ENCODE peak calls at places on chromosome 18, in seven cellular contexts. T is body of pancreas, A is IMR-90, Y is HCT116, W is esophagus squamous epithelium, H is adrenal gland, Z is heart left ventricle. B is an unnamed sample.

GRCh38 chr18:23793051-23793450 is 103.8 kb downstream of the LAMA3 start:
- DNase-seq in T (no peak), H (no peak), A (no peak), Y (no peak), W (no peak), Z (no peak), B (no peak)

GRCh38 chr18:75070625-75071483 is 138.1 kb downstream of the PTGR3 start:
- DNase-seq in Y (peak), H (peak), W (peak), A (peak), T (no peak), Z (no peak), B (peak)

GRCh38 chr18:36933552-36933951 is 104.6 kb downstream of the KIAA1328 start:
- DNase-seq in A (no peak), Y (no peak), H (no peak), W (no peak), T (no peak), Z (no peak), B (no peak)

GRCh38 chr18:492451-492850 is 8.1 kb downstream of the COLEC12 start:
- DNase-seq in Z (no peak), H (no peak), W (no peak), Y (no peak), T (no peak), A (no peak), B (no peak)

GRCh38 chr18:44801796-44802195 is 121.1 kb downstream of the SETBP1 start:
- DNase-seq in Z (no peak), Y (no peak), W (no peak), H (no peak), A (no peak), T (no peak), B (no peak)

GRCh38 chr18:65750421-65751144 is at the start of gene CDH7:
- DNase-seq in Z (no peak), T (no peak), W (no peak), A (no peak), H (no peak), Y (no peak), B (no peak)

GRCh38 chr18:73688161-73688560 is 459.5 kb downstream of the FBXO15 start:
- DNase-seq in Y (no peak), W (no peak), A (no peak), T (no peak), Z (no peak), H (no peak), B (no peak)

GRCh38 chr18:37465922-37466321 is 99.7 kb downstream of the CELF4 start:
- DNase-seq in T (no peak), A (no peak), Y (no peak), H (no peak), W (no peak), Z (no peak), B (no peak)

GRCh38 chr18:26637324-26637723 is 89.0 kb upstream of the KCTD1 start:
- DNase-seq in A (no peak), Y (no peak), H (no peak), T (no peak), Z (no peak), W (no peak), B (no peak)

GRCh38 chr18:60157810-60158209 is 214.8 kb downstream of the MC4R start:
- DNase-seq in A (no peak), H (no peak), Y (no peak), W (no peak), T (no peak), Z (no peak), B (no peak)

GRCh38 chr18:27136208-27136535 is 48.9 kb downstream of the CHST9 start:
- DNase-seq in W (no peak), A (no peak), T (no peak), Y (no peak), Z (no peak), H (no peak), B (peak)

GRCh38 chr18:75070235-75070624 is 138.7 kb downstream of the PTGR3 start:
- DNase-seq in W (no peak), H (no peak), A (no peak), T (no peak), Y (no peak), Z (no peak), B (no peak)

GRCh38 chr18:61893971-61894750 is 1.4 kb upstream of the RNF152 start:
- DNase-seq in Z (peak), H (peak), Y (peak), W (no peak), T (peak), A (peak), B (peak)

GRCh38 chr18:29651121-29651675 is 1391.3 kb downstream of the DSC3 start:
- DNase-seq in Y (no peak), T (no peak), H (no peak), Z (no peak), W (no peak), A (peak), B (no peak)

DNA sequence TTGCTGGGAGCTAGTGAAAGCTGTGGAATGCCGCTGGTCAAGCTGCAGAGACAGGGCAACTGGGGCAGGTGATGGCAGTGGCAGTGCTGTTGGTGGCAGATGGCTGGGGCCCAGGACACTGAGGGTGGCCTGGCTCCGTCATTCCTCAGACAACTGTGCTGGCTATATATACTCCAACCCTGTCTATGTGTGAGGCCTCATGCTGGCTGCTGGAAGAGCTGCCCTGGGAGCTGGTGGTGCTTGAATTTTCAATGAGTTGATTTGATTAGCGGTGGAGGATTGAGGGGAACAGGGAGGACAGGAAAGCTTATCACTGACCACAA is 66.5 kb upstream of the TMEM200C start:
- DNase-seq in H (no peak), W (no peak), A (no peak), T (no peak), Z (no peak), Y (no peak), B (no peak)
- TF ChIP-seq POLR2A in H (no peak), W (no peak), A (no peak), T (no peak), Z (no peak), Y (no peak), B (no peak)

GRCh38 chr18:6313427-6313826 is 101.3 kb downstream of the L3MBTL4 start:
- DNase-seq in W (no peak), H (peak), Z (no peak), T (no peak), Y (no peak), A (no peak), B (no peak)

GRCh38 chr18:6310714-6311113 is 104.0 kb downstream of the L3MBTL4 start:
- DNase-seq in H (no peak), W (no peak), T (no peak), Z (no peak), Y (no peak), A (no peak), B (no peak)

DNA sequence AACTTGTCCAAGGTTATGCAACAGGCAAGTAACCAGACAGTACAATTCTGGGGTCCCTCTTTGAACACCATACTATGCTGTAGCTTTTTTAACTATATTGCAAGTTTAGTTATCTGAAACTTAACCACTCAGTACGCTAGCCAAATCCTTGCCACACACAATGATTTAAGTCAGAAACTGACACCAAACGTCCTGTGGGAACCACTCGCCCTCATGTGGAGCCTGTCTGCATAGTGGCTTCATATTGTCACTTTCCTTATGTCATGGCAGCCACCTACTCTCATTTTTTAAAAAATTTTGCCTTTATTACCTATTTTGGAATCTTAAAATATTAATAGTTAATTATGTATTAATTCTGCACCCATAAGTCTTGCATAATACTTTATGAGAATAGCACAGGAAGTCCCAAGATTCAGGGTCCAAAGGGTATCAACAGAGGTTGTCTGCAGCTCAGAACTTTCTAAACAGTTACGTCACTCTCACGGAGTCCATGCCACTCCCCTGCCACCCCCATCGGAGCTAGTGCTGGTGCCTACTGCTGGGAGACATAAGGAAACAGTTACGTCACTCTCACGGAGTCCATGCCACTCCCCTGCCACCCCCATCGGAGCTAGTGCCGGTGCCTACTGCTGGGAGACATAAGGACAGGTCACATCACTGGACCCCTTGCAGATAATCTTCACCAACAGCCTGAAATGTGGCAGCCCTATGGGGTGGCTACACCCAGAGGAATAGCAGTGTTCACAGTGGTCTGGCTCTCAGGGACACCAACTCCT is 99.0 kb downstream of the L3MBTL4 start:
- DNase-seq in T (peak), W (no peak), H (no peak), Z (no peak), A (no peak), Y (no peak), B (no peak)
- TF ChIP-seq POLR2A in T (no peak), W (no peak), H (no peak), Z (no peak), A (no peak), Y (no peak), B (no peak)

DNA sequence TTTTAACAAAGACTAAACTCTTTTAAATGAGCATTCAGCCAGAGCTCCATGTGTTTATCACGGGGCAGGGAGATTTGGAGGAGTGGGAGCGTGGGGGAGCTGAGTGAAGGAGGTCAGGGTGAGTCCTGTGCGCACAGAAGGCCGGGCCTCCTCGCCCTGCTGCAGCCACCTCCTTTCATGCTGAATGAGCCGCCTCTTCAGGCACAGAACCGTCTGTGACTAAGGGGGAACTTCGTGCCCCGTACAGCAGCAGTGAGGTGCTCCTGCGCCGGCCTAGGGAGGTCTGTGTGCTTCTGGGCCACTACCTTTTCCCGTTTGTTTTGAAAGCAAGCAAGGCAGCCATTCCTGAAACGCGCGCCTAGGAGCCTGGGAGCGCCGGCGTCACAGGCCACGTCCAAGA is 27.1 kb upstream of the ZNF516 start:
- DNase-seq in A (no peak), Z (no peak), Y (no peak), W (no peak), T (no peak), H (peak), B (no peak)
- TF ChIP-seq POLR2A in A (no peak), Z (no peak), Y (no peak), W (no peak), T (no peak), H (peak), B (no peak)

DNA sequence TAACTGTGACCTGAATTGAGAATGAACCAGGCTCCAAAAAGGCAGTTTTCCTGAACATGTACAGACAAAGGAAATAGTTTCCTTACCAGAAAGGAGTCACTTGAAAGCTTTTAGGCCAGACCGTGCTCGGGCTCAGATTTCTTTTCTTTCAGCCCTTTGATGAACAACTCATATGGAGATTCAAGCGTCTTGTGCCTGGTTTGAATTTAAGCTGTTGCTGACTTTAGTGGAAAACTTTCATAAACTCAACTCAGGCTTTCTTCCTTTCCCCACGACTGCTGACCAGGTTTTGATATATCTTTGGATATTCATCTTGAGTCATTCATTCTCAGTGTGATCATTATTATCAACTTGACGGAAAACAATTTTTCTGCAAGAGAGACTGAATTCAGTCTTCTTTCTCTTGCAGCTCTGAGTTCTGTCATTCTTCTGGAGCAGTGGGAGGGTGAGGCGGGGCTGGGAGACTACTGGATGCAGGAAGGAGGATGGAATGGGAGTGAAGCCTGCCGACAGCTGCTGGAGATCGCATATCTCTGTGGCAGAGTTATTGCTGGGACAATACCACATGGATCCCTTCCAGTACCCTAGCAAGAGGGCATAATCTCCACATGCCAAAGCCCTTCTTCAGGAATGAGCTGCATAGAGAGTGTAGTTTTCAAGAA is 364.6 kb downstream of the ZNF521 start:
- DNase-seq in Y (no peak), H (no peak), T (no peak), W (no peak), A (peak), Z (peak), B (no peak)
- TF ChIP-seq POLR2A in Y (no peak), H (no peak), T (no peak), W (no peak), A (no peak), Z (no peak), B (no peak)

GRCh38 chr18:3293196-3293951 is 31.4 kb downstream of the MYL12B start:
- DNase-seq in Y (no peak), W (no peak), Z (no peak), T (no peak), A (no peak), H (no peak), B (no peak)

GRCh38 chr18:3294435-3295080 is 32.6 kb downstream of the MYL12B start:
- DNase-seq in Z (no peak), Y (no peak), T (peak), W (no peak), A (peak), H (no peak), B (no peak)

GRCh38 chr18:3297025-3297984 is 35.4 kb downstream of the MYL12B start:
- DNase-seq in W (peak), T (peak), Z (peak), Y (peak), H (peak), A (peak), B (peak)
- TF ChIP-seq POLR2A in W (no peak), T (peak), Z (no peak), Y (peak), H (peak), A (no peak), B (no peak)

DNA sequence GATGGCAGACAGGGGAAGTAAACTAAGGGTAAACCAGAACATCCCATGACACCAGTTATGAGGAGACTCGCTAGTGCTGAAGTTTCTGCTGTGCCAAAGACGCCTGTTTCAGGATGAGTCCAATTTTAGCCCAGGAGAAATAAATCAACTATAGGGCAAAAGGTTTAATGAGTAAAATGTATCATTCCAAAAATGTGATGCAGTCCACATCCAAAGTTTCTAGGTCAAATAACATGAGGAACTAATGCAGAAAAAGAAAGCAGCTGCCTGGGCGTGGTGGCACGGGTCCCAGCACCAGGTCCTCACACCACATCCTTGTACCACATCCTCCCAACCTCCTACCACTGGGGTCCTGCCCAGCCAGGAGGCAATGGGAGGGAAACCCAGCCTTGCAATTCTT is 126.9 kb upstream of the CTAGE1 start:
- DNase-seq in T (no peak), Z (no peak), A (no peak), H (no peak), W (no peak), Y (no peak), B (no peak)
- TF ChIP-seq POLR2A in T (no peak), Z (no peak), A (no peak), H (no peak), W (no peak), Y (no peak), B (no peak)

DNA sequence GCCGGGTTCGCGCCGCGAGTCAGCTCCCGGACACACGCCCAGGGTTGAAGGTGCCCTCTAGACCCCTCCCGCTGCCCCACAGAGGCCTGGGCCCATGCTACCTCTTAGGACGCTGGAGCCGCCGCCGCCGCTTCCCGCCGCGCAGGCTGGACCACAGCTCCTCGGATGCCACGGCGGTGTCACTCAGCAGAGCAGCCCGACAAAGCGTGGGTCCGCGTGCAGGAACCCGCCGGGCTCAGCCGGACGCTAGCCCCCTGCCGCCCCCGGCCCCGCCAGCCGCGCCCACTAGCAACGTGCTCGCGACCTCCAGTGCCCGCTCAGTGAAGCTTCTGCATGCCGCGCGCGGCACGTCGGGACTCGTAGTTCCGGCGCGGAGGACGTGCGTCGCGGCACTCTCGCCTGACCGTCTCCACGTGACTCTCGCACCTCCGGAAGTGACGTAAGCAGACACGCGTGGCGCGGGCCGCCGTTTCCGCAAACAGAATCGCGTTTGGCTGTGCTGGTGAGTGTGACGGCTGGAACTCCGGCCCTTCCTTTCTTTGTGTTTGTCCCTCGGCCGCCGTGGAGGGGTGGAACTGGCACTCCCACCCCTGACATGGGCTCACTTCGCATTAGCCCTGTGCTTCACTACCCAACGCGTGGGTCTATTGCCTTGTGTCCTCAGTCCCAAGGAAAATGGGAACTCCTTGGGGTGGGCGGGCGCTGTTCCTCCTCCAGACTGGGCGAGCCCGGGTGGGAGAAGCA is at the start of the genes FAM210A and RNMT:
- DNase-seq in H (peak), A (peak), T (peak), W (peak), Z (peak), Y (peak), B (peak)
- TF ChIP-seq POLR2A in H (peak), A (peak), T (peak), W (no peak), Z (peak), Y (peak), B (peak)

DNA sequence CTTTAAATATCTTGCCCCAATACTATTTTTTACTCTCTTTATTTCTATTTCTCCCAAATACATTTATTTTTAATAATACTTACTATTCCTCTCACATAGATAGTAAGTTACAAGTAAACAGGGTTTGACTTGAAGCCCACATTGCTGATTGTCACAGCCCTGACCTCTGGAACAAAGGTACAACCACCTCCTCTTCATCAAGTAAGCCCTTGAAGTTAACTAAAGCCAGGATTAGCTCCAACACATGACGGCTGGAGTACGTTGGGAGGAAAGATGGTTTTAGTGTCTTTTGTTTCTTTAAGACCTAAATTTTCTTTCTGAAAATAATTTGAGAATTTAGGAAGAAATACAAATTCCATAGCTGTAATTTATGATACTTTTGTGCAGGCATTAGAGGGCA is 951 bp downstream of the MYOM1 start:
- DNase-seq in A (no peak), T (no peak), H (no peak), Y (no peak), Z (no peak), W (no peak), B (no peak)
- TF ChIP-seq POLR2A in A (no peak), T (no peak), H (no peak), Y (no peak), Z (no peak), W (no peak), B (no peak)

GRCh38 chr18:48481092-48481491 is 57.7 kb upstream of the CTIF start:
- DNase-seq in A (no peak), Y (no peak), W (no peak), T (no peak), Z (no peak), H (no peak), B (no peak)

GRCh38 chr18:48486762-48487161 is 52.1 kb upstream of the CTIF start:
- DNase-seq in A (peak), Y (no peak), H (no peak), Z (no peak), W (no peak), T (no peak), B (no peak)

GRCh38 chr18:48490641-48491040 is 48.2 kb upstream of the CTIF start:
- DNase-seq in A (no peak), W (no peak), T (no peak), Y (no peak), H (no peak), Z (no peak), B (no peak)

GRCh38 chr18:48488388-48488850 is 50.4 kb upstream of the CTIF start:
- DNase-seq in Z (peak), W (no peak), A (peak), H (peak), T (peak), Y (peak), B (peak)

DNA sequence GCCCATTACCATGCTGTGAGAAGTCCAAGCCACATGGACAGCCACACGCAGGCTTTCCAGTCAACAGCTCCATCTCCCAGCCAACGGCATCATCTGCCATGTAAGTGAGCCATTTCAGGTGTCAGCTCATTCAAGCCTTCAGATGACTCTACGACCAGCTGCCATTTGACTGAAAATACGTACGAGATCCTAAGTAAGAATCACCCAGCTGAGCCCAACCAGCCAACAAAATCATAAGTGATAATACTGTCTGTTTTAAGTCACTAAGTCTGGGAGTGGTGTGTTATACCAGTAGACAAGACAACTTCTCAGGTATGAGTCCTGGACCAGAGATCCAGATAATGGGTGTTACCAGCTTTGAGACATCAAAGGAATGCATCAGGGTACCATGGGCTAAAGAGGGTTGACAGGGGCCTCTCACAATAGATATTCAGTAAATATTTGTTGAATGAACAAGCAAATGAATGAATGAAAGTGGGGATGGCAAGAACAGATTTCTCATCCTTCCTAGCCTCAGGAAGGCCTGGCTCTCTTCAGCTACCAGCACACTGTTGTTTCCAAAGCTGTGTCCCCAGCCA is 52.9 kb upstream of the CTIF start:
- DNase-seq in H (no peak), Z (no peak), T (no peak), Y (no peak), A (no peak), W (no peak), B (no peak)
- TF ChIP-seq POLR2A in H (no peak), Z (no peak), T (no peak), Y (no peak), A (no peak), W (no peak), B (no peak)

B was measured in breast epithelium.